ENCODE peak calls at places on chromosome 7, in ten cellular contexts. One of them, this sample, is unnamed.

GRCh38 chr7:50197547-50197946 is 104.5 kb upstream of the ZPBP start:
- DNase-seq in right atrium auricular region: no peak
- DNase-seq in foreskin keratinocyte: peak
- DNase-seq in tibial artery: no peak
- DNase-seq in left ventricle myocardium inferior: no peak
- DNase-seq in B cell: no peak
- DNase-seq in dorsolateral prefrontal cortex: no peak
- DNase-seq in GM20000: peak
- DNase-seq in A549: no peak
- DNase-seq in A673: no peak
- DNase-seq in this sample: no peak

GRCh38 chr7:90625562-90625961 is 29.4 kb downstream of the CDK14 start:
- DNase-seq in A549: no peak
- DNase-seq in dorsolateral prefrontal cortex: no peak
- DNase-seq in GM20000: no peak
- DNase-seq in left ventricle myocardium inferior: peak
- DNase-seq in tibial artery: no peak
- DNase-seq in foreskin keratinocyte: peak
- DNase-seq in right atrium auricular region: no peak
- DNase-seq in A673: peak
- DNase-seq in B cell: no peak
- DNase-seq in this sample: no peak

GRCh38 chr7:81150951-81151361 is 232.1 kb upstream of the SEMA3C start:
- DNase-seq in left ventricle myocardium inferior: peak
- DNase-seq in dorsolateral prefrontal cortex: no peak
- DNase-seq in tibial artery: no peak
- DNase-seq in foreskin keratinocyte: no peak
- DNase-seq in B cell: no peak
- DNase-seq in GM20000: no peak
- DNase-seq in A549: no peak
- DNase-seq in A673: no peak
- DNase-seq in right atrium auricular region: no peak
- DNase-seq in this sample: no peak

GRCh38 chr7:157521061-157521731 is 184.4 kb downstream of the DNAJB6 start:
- DNase-seq in A673: no peak
- DNase-seq in dorsolateral prefrontal cortex: no peak
- DNase-seq in tibial artery: peak
- DNase-seq in GM20000: no peak
- DNase-seq in left ventricle myocardium inferior: no peak
- DNase-seq in foreskin keratinocyte: no peak
- DNase-seq in A549: no peak
- DNase-seq in B cell: no peak
- DNase-seq in right atrium auricular region: peak
- DNase-seq in this sample: peak

GRCh38 chr7:142481548-142481947 is 223.7 kb upstream of the PRSS58 start:
- DNase-seq in foreskin keratinocyte: no peak
- DNase-seq in GM20000: no peak
- DNase-seq in A673: no peak
- DNase-seq in right atrium auricular region: no peak
- DNase-seq in left ventricle myocardium inferior: no peak
- DNase-seq in tibial artery: no peak
- DNase-seq in dorsolateral prefrontal cortex: no peak
- DNase-seq in B cell: no peak
- DNase-seq in A549: no peak
- DNase-seq in this sample: no peak

GRCh38 chr7:128359939-128360338 is 1.6 kb downstream of the PRRT4 start:
- DNase-seq in tibial artery: no peak
- DNase-seq in dorsolateral prefrontal cortex: no peak
- DNase-seq in B cell: no peak
- DNase-seq in A673: no peak
- DNase-seq in GM20000: no peak
- DNase-seq in A549: no peak
- DNase-seq in right atrium auricular region: no peak
- DNase-seq in left ventricle myocardium inferior: no peak
- DNase-seq in foreskin keratinocyte: no peak
- DNase-seq in this sample: no peak

GRCh38 chr7:107898997-107899594 is 8.1 kb downstream of the DLD start:
- DNase-seq in right atrium auricular region: no peak
- DNase-seq in B cell: no peak
- DNase-seq in tibial artery: no peak
- DNase-seq in left ventricle myocardium inferior: no peak
- DNase-seq in GM20000: no peak
- DNase-seq in A673: no peak
- DNase-seq in dorsolateral prefrontal cortex: no peak
- DNase-seq in A549: no peak
- DNase-seq in foreskin keratinocyte: no peak
- DNase-seq in this sample: no peak

GRCh38 chr7:101804087-101804631 is 13.3 kb upstream of the CUX1 start:
- DNase-seq in A549: no peak
- DNase-seq in right atrium auricular region: no peak
- DNase-seq in A673: no peak
- DNase-seq in foreskin keratinocyte: no peak
- DNase-seq in left ventricle myocardium inferior: no peak
- DNase-seq in B cell: no peak
- DNase-seq in tibial artery: no peak
- DNase-seq in dorsolateral prefrontal cortex: no peak
- DNase-seq in GM20000: no peak
- DNase-seq in this sample: no peak

GRCh38 chr7:21550821-21551531 is 8.1 kb downstream of the DNAH11 start:
- DNase-seq in right atrium auricular region: no peak
- DNase-seq in B cell: no peak
- DNase-seq in dorsolateral prefrontal cortex: no peak
- DNase-seq in foreskin keratinocyte: peak
- DNase-seq in GM20000: no peak
- DNase-seq in tibial artery: no peak
- DNase-seq in A673: no peak
- DNase-seq in A549: no peak
- DNase-seq in left ventricle myocardium inferior: no peak
- DNase-seq in this sample: no peak

GRCh38 chr7:22402250-22402649 is 45.3 kb upstream of the RAPGEF5 start:
- DNase-seq in B cell: no peak
- DNase-seq in tibial artery: no peak
- DNase-seq in dorsolateral prefrontal cortex: no peak
- DNase-seq in A673: no peak
- DNase-seq in A549: no peak
- DNase-seq in GM20000: no peak
- DNase-seq in left ventricle myocardium inferior: no peak
- DNase-seq in foreskin keratinocyte: no peak
- DNase-seq in right atrium auricular region: no peak
- DNase-seq in this sample: no peak

GRCh38 chr7:47520408-47520807 is 61.5 kb downstream of the TNS3 start:
- DNase-seq in left ventricle myocardium inferior: peak
- DNase-seq in B cell: no peak
- DNase-seq in right atrium auricular region: peak
- DNase-seq in A549: no peak
- DNase-seq in tibial artery: peak
- DNase-seq in A673: no peak
- DNase-seq in GM20000: no peak
- DNase-seq in foreskin keratinocyte: no peak
- DNase-seq in dorsolateral prefrontal cortex: no peak
- DNase-seq in this sample: no peak

GRCh38 chr7:23715099-23715498 is 5.1 kb downstream of the STK31 start:
- DNase-seq in dorsolateral prefrontal cortex: no peak
- DNase-seq in right atrium auricular region: no peak
- DNase-seq in A673: no peak
- DNase-seq in foreskin keratinocyte: no peak
- DNase-seq in left ventricle myocardium inferior: no peak
- DNase-seq in A549: no peak
- DNase-seq in tibial artery: no peak
- DNase-seq in GM20000: no peak
- DNase-seq in B cell: no peak
- DNase-seq in this sample: no peak

GRCh38 chr7:46072722-46073121 is 151.7 kb upstream of the IGFBP3 start:
- DNase-seq in tibial artery: no peak
- DNase-seq in foreskin keratinocyte: no peak
- DNase-seq in right atrium auricular region: no peak
- DNase-seq in A549: no peak
- DNase-seq in left ventricle myocardium inferior: no peak
- DNase-seq in A673: no peak
- DNase-seq in B cell: no peak
- DNase-seq in GM20000: no peak
- DNase-seq in dorsolateral prefrontal cortex: no peak
- DNase-seq in this sample: no peak

DNA sequence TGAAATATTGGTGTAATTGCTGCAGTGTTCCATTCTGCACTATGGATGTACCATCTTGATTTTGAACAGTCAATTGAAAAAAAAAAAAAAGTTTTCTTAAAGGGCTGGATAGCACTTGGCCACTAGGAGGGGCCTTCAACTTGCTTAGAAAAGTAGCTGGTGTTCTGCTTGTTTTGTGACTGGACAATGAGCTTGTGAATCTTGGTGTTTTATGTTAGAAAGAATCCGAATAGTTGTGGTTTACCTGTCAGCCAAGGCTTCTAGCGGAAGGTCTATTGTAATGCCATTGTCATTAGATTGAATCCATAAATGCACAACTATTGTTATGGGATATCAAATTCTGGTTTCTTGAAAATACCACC is 77.1 kb downstream of the BMPER start:
- DNase-seq in B cell: no peak
- DNase-seq in right atrium auricular region: no peak
- DNase-seq in dorsolateral prefrontal cortex: no peak
- DNase-seq in A673: peak
- DNase-seq in foreskin keratinocyte: peak
- DNase-seq in GM20000: no peak
- DNase-seq in left ventricle myocardium inferior: no peak
- DNase-seq in A549: no peak
- DNase-seq in tibial artery: no peak
- DNase-seq in this sample: no peak
- TF ChIP-seq CTCF in B cell: no peak
- TF ChIP-seq CTCF in right atrium auricular region: peak
- TF ChIP-seq CTCF in dorsolateral prefrontal cortex: peak
- TF ChIP-seq CTCF in A673: peak
- TF ChIP-seq CTCF in foreskin keratinocyte: peak
- TF ChIP-seq CTCF in GM20000: no peak
- TF ChIP-seq CTCF in left ventricle myocardium inferior: no peak
- TF ChIP-seq CTCF in A549: peak
- TF ChIP-seq CTCF in tibial artery: no peak
- TF ChIP-seq CTCF in this sample: peak

GRCh38 chr7:149495785-149496641 is 1.6 kb downstream of the ZNF746 start:
- DNase-seq in foreskin keratinocyte: peak
- DNase-seq in right atrium auricular region: peak
- DNase-seq in A549: no peak
- DNase-seq in GM20000: no peak
- DNase-seq in B cell: no peak
- DNase-seq in A673: peak
- DNase-seq in left ventricle myocardium inferior: peak
- DNase-seq in tibial artery: peak
- DNase-seq in dorsolateral prefrontal cortex: peak
- DNase-seq in this sample: no peak

GRCh38 chr7:149493366-149493765 is 4.2 kb downstream of the ZNF746 start:
- DNase-seq in GM20000: no peak
- DNase-seq in foreskin keratinocyte: no peak
- DNase-seq in A549: no peak
- DNase-seq in dorsolateral prefrontal cortex: no peak
- DNase-seq in tibial artery: no peak
- DNase-seq in B cell: no peak
- DNase-seq in right atrium auricular region: no peak
- DNase-seq in left ventricle myocardium inferior: no peak
- DNase-seq in A673: no peak
- DNase-seq in this sample: no peak

GRCh38 chr7:149496642-149497391 is 792 bp downstream of the ZNF746 start:
- DNase-seq in left ventricle myocardium inferior: peak
- DNase-seq in right atrium auricular region: no peak
- DNase-seq in B cell: peak
- DNase-seq in foreskin keratinocyte: peak
- DNase-seq in A549: no peak
- DNase-seq in GM20000: peak
- DNase-seq in tibial artery: no peak
- DNase-seq in A673: peak
- DNase-seq in dorsolateral prefrontal cortex: peak
- DNase-seq in this sample: no peak

GRCh38 chr7:149497467-149498261 is at the start of gene ZNF746:
- DNase-seq in B cell: peak
- DNase-seq in tibial artery: peak
- DNase-seq in GM20000: peak
- DNase-seq in A673: peak
- DNase-seq in right atrium auricular region: no peak
- DNase-seq in foreskin keratinocyte: peak
- DNase-seq in left ventricle myocardium inferior: peak
- DNase-seq in dorsolateral prefrontal cortex: peak
- DNase-seq in A549: peak
- DNase-seq in this sample: peak

DNA sequence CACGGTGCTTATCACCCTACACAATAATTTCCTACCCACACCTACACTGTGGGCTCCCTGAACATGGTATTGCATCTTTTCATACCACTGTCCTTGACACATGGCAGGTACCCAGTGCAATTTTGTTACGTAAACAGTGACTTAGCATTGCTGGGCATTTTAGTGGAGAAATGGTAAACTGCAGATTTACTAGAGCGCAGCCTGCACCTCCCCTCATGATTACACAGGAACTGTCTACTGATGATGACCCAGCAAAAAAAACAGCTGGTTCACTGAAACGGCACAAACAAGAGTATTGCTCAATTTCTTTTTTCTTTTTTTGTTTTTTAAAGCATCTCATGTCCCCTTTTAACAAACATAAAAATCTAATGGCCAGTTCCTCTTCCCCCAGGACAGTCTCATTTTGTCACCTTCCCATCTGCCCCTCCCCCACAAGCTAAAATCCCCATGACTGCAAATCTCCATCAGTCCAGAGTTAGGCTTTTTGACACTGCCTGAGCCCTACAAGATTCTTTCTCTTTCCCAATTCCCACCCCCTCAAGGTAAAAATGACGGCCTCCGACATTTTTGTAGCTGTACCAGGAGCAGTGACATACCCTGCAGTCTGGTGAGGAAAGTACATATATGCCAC is 2.8 kb downstream of the ZNF746 start:
- DNase-seq in left ventricle myocardium inferior: no peak
- DNase-seq in tibial artery: no peak
- DNase-seq in A549: no peak
- DNase-seq in right atrium auricular region: no peak
- DNase-seq in B cell: no peak
- DNase-seq in GM20000: no peak
- DNase-seq in dorsolateral prefrontal cortex: no peak
- DNase-seq in A673: no peak
- DNase-seq in foreskin keratinocyte: no peak
- DNase-seq in this sample: no peak
- TF ChIP-seq CTCF in left ventricle myocardium inferior: no peak
- TF ChIP-seq CTCF in tibial artery: no peak
- TF ChIP-seq CTCF in A549: no peak
- TF ChIP-seq CTCF in right atrium auricular region: no peak
- TF ChIP-seq CTCF in B cell: no peak
- TF ChIP-seq CTCF in GM20000: no peak
- TF ChIP-seq CTCF in dorsolateral prefrontal cortex: no peak
- TF ChIP-seq CTCF in A673: no peak
- TF ChIP-seq CTCF in foreskin keratinocyte: no peak
- TF ChIP-seq CTCF in this sample: no peak

GRCh38 chr7:135510603-135511183 is 791 bp upstream of the CNOT4 start:
- DNase-seq in B cell: no peak
- DNase-seq in A673: peak
- DNase-seq in A549: peak
- DNase-seq in foreskin keratinocyte: no peak
- DNase-seq in right atrium auricular region: no peak
- DNase-seq in dorsolateral prefrontal cortex: no peak
- DNase-seq in tibial artery: no peak
- DNase-seq in GM20000: peak
- DNase-seq in left ventricle myocardium inferior: no peak
- DNase-seq in this sample: no peak
- TF ChIP-seq CTCF in B cell: no peak
- TF ChIP-seq CTCF in A673: peak
- TF ChIP-seq CTCF in A549: peak
- TF ChIP-seq CTCF in foreskin keratinocyte: peak
- TF ChIP-seq CTCF in right atrium auricular region: peak
- TF ChIP-seq CTCF in dorsolateral prefrontal cortex: peak
- TF ChIP-seq CTCF in tibial artery: no peak
- TF ChIP-seq CTCF in GM20000: no peak
- TF ChIP-seq CTCF in left ventricle myocardium inferior: peak
- TF ChIP-seq CTCF in this sample: no peak

GRCh38 chr7:116598278-116598677 is 73.4 kb downstream of the CAV1 start:
- DNase-seq in B cell: no peak
- DNase-seq in GM20000: no peak
- DNase-seq in foreskin keratinocyte: no peak
- DNase-seq in dorsolateral prefrontal cortex: no peak
- DNase-seq in right atrium auricular region: no peak
- DNase-seq in A549: no peak
- DNase-seq in tibial artery: no peak
- DNase-seq in left ventricle myocardium inferior: no peak
- DNase-seq in A673: no peak
- DNase-seq in this sample: no peak
- TF ChIP-seq CTCF in B cell: no peak
- TF ChIP-seq CTCF in GM20000: no peak
- TF ChIP-seq CTCF in foreskin keratinocyte: peak
- TF ChIP-seq CTCF in dorsolateral prefrontal cortex: peak
- TF ChIP-seq CTCF in right atrium auricular region: peak
- TF ChIP-seq CTCF in A549: peak
- TF ChIP-seq CTCF in tibial artery: no peak
- TF ChIP-seq CTCF in left ventricle myocardium inferior: peak
- TF ChIP-seq CTCF in A673: peak
- TF ChIP-seq CTCF in this sample: no peak

This sample was measured in type B pancreatic cell.